ENCODE peak calls at places on chromosomes 7 and 10, in eight cellular contexts. U is breast epithelium, L is left ventricle myocardium inferior, C is heart left ventricle, M is mammary epithelial cell, P is trophoblast cell, K is IMR-90, Q is GM23248. D is an unnamed sample.

GRCh38 chr10:4344544-4344994 is 481.4 kb upstream of the AKR1E2 start:
- DNase-seq in U (peak), L (peak), C (peak), M (peak), P (peak), K (peak), Q (peak), D (peak)

GRCh38 chr10:119602241-119603095 is 5.7 kb upstream of the TIAL1 start:
- DNase-seq in U (no peak), L (no peak), C (no peak), M (peak), P (peak), K (no peak), Q (peak), D (no peak)

GRCh38 chr7:95501261-95501816 is 15.6 kb downstream of the ASB4 start:
- DNase-seq in U (no peak), L (no peak), C (no peak), M (no peak), P (no peak), K (no peak), Q (no peak), D (no peak)

GRCh38 chr7:40490603-40490924 is 355.8 kb downstream of the SUGCT start:
- DNase-seq in U (no peak), L (no peak), C (no peak), M (no peak), P (no peak), K (no peak), Q (peak), D (no peak)

GRCh38 chr10:43375401-43376020 is 4.1 kb downstream of the FXYD4 start:
- DNase-seq in U (peak), L (no peak), C (no peak), M (no peak), P (peak), K (no peak), Q (no peak), D (no peak)

GRCh38 chr10:71085689-71086438 is 126.5 kb upstream of the UNC5B start:
- DNase-seq in U (no peak), L (no peak), C (no peak), M (no peak), P (no peak), K (no peak), Q (no peak), D (peak)

GRCh38 chr7:3780525-3780924 is 479.5 kb downstream of the SDK1 start:
- DNase-seq in U (no peak), L (no peak), C (no peak), M (no peak), P (no peak), K (no peak), Q (no peak), D (no peak)

GRCh38 chr10:7580520-7580919 is 86.2 kb downstream of the ITIH5 start:
- DNase-seq in U (no peak), L (no peak), C (no peak), M (no peak), P (no peak), K (no peak), Q (no peak), D (no peak)

GRCh38 chr10:133043541-133044225 is 44.0 kb upstream of the ADGRA1 start:
- DNase-seq in U (no peak), L (no peak), C (no peak), M (no peak), P (no peak), K (no peak), Q (no peak), D (no peak)

GRCh38 chr10:130758529-130758928 is 553.0 kb downstream of the TCERG1L start:
- DNase-seq in U (no peak), L (no peak), C (no peak), M (no peak), P (no peak), K (no peak), Q (no peak), D (no peak)

GRCh38 chr7:107224374-107224773 is 55.6 kb downstream of the HBP1 start:
- DNase-seq in U (no peak), L (no peak), C (no peak), M (no peak), P (no peak), K (no peak), Q (no peak), D (no peak)

GRCh38 chr7:21507627-21508343 is 35.1 kb upstream of the DNAH11 start:
- DNase-seq in U (no peak), L (no peak), C (peak), M (peak), P (peak), K (peak), Q (peak), D (peak)

GRCh38 chr7:65444899-65445823 is 71.5 kb downstream of the ZNF92 start:
- DNase-seq in U (no peak), L (no peak), C (no peak), M (no peak), P (no peak), K (no peak), Q (no peak), D (no peak)

GRCh38 chr7:82172017-82172416 is 271.6 kb downstream of the CACNA2D1 start:
- DNase-seq in U (no peak), L (no peak), C (no peak), M (no peak), P (no peak), K (no peak), Q (no peak), D (no peak)

GRCh38 chr7:18262054-18262453 is 233.5 kb upstream of the HDAC9 start:
- DNase-seq in U (no peak), L (no peak), C (no peak), M (no peak), P (peak), K (no peak), Q (peak), D (no peak)

GRCh38 chr7:128827971-128828711 is 2.1 kb upstream of the FLNC start:
- DNase-seq in U (no peak), L (peak), C (peak), M (no peak), P (peak), K (peak), Q (peak), D (no peak)

GRCh38 chr10:1009071-1009494 is 16.6 kb downstream of the IDI2 start:
- DNase-seq in U (no peak), L (no peak), C (no peak), M (no peak), P (no peak), K (no peak), Q (no peak), D (no peak)

GRCh38 chr7:157897686-157898085 is 560.9 kb downstream of the DNAJB6 start:
- DNase-seq in U (peak), L (no peak), C (no peak), M (no peak), P (no peak), K (no peak), Q (no peak), D (no peak)

GRCh38 chr7:1425292-1426136 is 33.8 kb downstream of the MICALL2 start:
- DNase-seq in U (no peak), L (no peak), C (no peak), M (no peak), P (no peak), K (no peak), Q (peak), D (peak)

GRCh38 chr7:151742713-151743480 is 134.0 kb downstream of the PRKAG2 start:
- DNase-seq in U (no peak), L (peak), C (peak), M (no peak), P (peak), K (no peak), Q (no peak), D (no peak)

GRCh38 chr10:29643785-29644501 is 9.2 kb upstream of the SVIL start:
- DNase-seq in U (no peak), L (peak), C (peak), M (no peak), P (no peak), K (peak), Q (no peak), D (peak)

GRCh38 chr10:101311440-101312067 is 42.4 kb upstream of the BTRC start:
- DNase-seq in U (no peak), L (no peak), C (no peak), M (no peak), P (peak), K (no peak), Q (peak), D (peak)
- H3K27ac ChIP-seq in U (no peak), L (peak), C (no peak), M (no peak), P (no peak), K (no peak), Q (no peak), D (no peak)

GRCh38 chr10:49550563-49550962 is 11.6 kb upstream of the ERCC6 start:
- DNase-seq in U (no peak), L (no peak), C (no peak), M (peak), P (peak), K (peak), Q (peak), D (no peak)
- H3K27ac ChIP-seq in U (no peak), L (no peak), C (no peak), M (peak), P (peak), K (no peak), Q (peak), D (no peak)

DNA sequence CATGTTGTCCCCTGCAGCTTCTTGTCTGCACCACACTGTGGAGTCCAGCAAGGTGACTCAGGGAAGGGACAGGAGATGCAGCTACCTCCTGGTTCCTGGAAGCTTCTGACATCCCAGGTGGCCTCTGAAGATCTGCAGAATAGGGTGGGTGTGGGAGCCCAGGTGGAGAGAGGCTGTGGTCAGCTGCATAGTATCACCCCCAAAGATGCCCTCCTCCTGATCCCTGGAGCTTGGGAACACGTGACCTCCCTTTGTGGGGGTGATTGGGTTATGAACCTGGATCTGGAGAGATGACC is 25.4 kb downstream of the CALML3 start:
- DNase-seq in U (peak), L (peak), C (peak), M (no peak), P (peak), K (no peak), Q (no peak), D (no peak)
- H3K27ac ChIP-seq in U (peak), L (no peak), C (no peak), M (peak), P (peak), K (no peak), Q (no peak), D (no peak)

DNA sequence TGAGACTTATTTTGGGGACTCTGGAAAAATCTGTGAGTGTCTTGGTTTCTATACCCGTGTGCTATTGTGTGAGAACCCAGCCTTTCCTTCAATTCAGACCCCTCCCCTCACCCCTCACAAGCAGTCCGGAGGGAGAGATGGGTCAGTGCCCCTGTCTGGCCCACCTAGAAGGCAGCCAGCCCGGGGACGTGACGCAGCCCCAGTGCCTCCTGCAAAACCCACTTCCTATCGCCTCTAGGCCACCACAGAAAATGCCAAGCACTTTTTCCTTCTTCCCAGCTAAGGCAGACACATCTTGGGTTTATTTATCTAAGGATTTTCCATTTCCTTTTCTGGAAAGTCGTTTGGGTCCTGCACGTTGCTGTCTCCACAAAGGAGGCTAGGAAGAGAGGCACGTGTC is 11.6 kb upstream of the AQP1 start:
- DNase-seq in U (no peak), L (no peak), C (no peak), M (no peak), P (no peak), K (no peak), Q (no peak), D (no peak)
- H3K27ac ChIP-seq in U (no peak), L (peak), C (peak), M (no peak), P (no peak), K (no peak), Q (no peak), D (peak)

DNA sequence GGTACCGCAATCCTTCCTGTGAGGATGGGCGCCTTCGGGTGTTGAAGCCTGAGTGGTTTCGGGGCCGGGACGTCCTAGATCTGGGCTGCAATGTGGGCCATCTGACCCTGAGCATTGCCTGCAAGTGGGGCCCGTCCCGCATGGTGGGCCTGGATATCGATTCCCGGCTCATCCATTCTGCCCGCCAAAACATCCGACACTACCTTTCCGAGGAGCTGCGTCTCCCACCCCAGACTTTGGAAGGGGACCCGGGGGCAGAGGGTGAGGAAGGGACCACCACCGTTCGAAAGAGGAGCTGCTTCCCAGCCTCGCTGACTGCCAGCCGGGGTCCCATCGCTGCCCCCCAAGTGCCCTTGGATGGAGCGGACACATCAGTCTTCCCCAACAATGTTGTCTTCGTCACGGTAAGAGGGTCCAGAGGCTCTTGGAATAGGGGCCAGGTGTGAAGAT is 1.7 kb downstream of the MEPCE start:
- DNase-seq in U (no peak), L (no peak), C (no peak), M (no peak), P (no peak), K (no peak), Q (no peak), D (no peak)
- H3K27ac ChIP-seq in U (peak), L (peak), C (no peak), M (no peak), P (no peak), K (no peak), Q (no peak), D (no peak)

D was measured in testis.